ENCODE peak calls at places on chromosomes 4 and X, in seven cellular contexts. Q is psoas muscle, U is lower leg skin, K is putamen, N is mammary epithelial cell, J is stomach, P is hippocampal formation. Z is an unnamed sample.

GRCh38 chr4:98564847-98565246 is 93.6 kb downstream of the TSPAN5 start:
- DNase-seq in Q (no peak), U (no peak), K (peak), N (no peak), J (no peak), P (peak), Z (no peak)

GRCh38 chr4:153970169-153970568 is 181.3 kb upstream of the SFRP2 start:
- DNase-seq in Q (no peak), U (no peak), K (no peak), N (no peak), J (no peak), P (no peak), Z (no peak)

GRCh38 chrX:78066110-78066509 is 37.9 kb upstream of the PGK1 start:
- DNase-seq in Q (no peak), U (no peak), K (no peak), N (no peak), J (no peak), P (no peak), Z (no peak)

GRCh38 chr4:30875659-30876269 is 155.6 kb downstream of the PCDH7 start:
- DNase-seq in Q (no peak), U (no peak), K (no peak), N (peak), J (no peak), P (no peak), Z (no peak)

GRCh38 chr4:87716350-87717041 is 66.4 kb downstream of the DMP1 start:
- DNase-seq in Q (peak), U (no peak), K (peak), N (no peak), J (no peak), P (no peak), Z (peak)

GRCh38 chr4:56371426-56372220 is 15.7 kb downstream of the AASDH start:
- DNase-seq in Q (no peak), U (no peak), K (no peak), N (no peak), J (no peak), P (no peak), Z (no peak)

GRCh38 chr4:182085051-182085480 is 158.1 kb upstream of the TENM3 start:
- DNase-seq in Q (no peak), U (no peak), K (no peak), N (no peak), J (no peak), P (no peak), Z (no peak)

GRCh38 chr4:128635141-128635911 is 174.2 kb upstream of the JADE1 start:
- DNase-seq in Q (peak), U (no peak), K (peak), N (no peak), J (peak), P (peak), Z (peak)

GRCh38 chrX:55907968-55908607 is 190.5 kb downstream of the RRAGB start:
- DNase-seq in Q (peak), U (peak), K (peak), N (peak), J (peak), P (no peak), Z (peak)

GRCh38 chr4:113328514-113328913 is 279.1 kb downstream of the ANK2 start:
- DNase-seq in Q (no peak), U (no peak), K (no peak), N (no peak), J (no peak), P (no peak), Z (no peak)

GRCh38 chr4:93515208-93515607 is 313.3 kb upstream of the ATOH1 start:
- DNase-seq in Q (no peak), U (no peak), K (no peak), N (no peak), J (no peak), P (no peak), Z (no peak)

GRCh38 chr4:26717332-26717731 is 133.4 kb downstream of the TBC1D19 start:
- DNase-seq in Q (no peak), U (no peak), K (no peak), N (peak), J (no peak), P (no peak), Z (no peak)

GRCh38 chr4:122156819-122157218 is 4.7 kb downstream of the BLTP1 start:
- DNase-seq in Q (no peak), U (no peak), K (no peak), N (no peak), J (no peak), P (no peak), Z (no peak)

GRCh38 chr4:169412046-169412445 is 141.3 kb upstream of the SH3RF1 start:
- DNase-seq in Q (no peak), U (no peak), K (no peak), N (peak), J (no peak), P (no peak), Z (no peak)

GRCh38 chr4:164251257-164251656 is 502.7 kb upstream of the SMIM31 start:
- DNase-seq in Q (no peak), U (no peak), K (peak), N (peak), J (no peak), P (no peak), Z (no peak)

GRCh38 chr4:128690009-128690408 is 119.5 kb upstream of the JADE1 start:
- DNase-seq in Q (no peak), U (no peak), K (no peak), N (no peak), J (no peak), P (no peak), Z (no peak)

GRCh38 chr4:103032575-103032974 is 13.1 kb upstream of the SLC9B1 start:
- DNase-seq in Q (no peak), U (no peak), K (no peak), N (peak), J (no peak), P (no peak), Z (no peak)

GRCh38 chr4:183541081-183542045 is 36.5 kb downstream of the ING2 start:
- DNase-seq in Q (no peak), U (no peak), K (no peak), N (no peak), J (no peak), P (no peak), Z (no peak)

GRCh38 chrX:104284407-104285000 is 29.8 kb upstream of the ESX1 start:
- DNase-seq in Q (no peak), U (no peak), K (no peak), N (peak), J (no peak), P (no peak), Z (no peak)

GRCh38 chrX:151515233-151515632 is 48.2 kb upstream of the PASD1 start:
- DNase-seq in Q (no peak), U (no peak), K (no peak), N (no peak), J (no peak), P (no peak), Z (no peak)

GRCh38 chr4:15882675-15883086 is 55.9 kb downstream of the FGFBP1 start:
- DNase-seq in Q (no peak), U (no peak), K (peak), N (peak), J (peak), P (peak), Z (no peak)

GRCh38 chr4:1768367-1769034 is 24.6 kb upstream of the FGFR3 start:
- DNase-seq in Q (no peak), U (no peak), K (no peak), N (no peak), J (no peak), P (no peak), Z (no peak)

GRCh38 chr4:2948895-2949781 is 14.1 kb downstream of the NOP14 start:
- DNase-seq in Q (no peak), U (no peak), K (no peak), N (no peak), J (peak), P (no peak), Z (no peak)

GRCh38 chrX:68928401-68928800 is 99.6 kb downstream of the EFNB1 start:
- DNase-seq in Q (no peak), U (no peak), K (no peak), N (no peak), J (no peak), P (no peak), Z (no peak)

GRCh38 chr4:84809946-84810345 is 156.5 kb downstream of the WDFY3 start:
- DNase-seq in Q (no peak), U (no peak), K (peak), N (no peak), J (no peak), P (peak), Z (no peak)

GRCh38 chr4:54897590-54897989 is 227.8 kb downstream of the KDR start:
- DNase-seq in Q (no peak), U (no peak), K (no peak), N (no peak), J (no peak), P (no peak), Z (no peak)

GRCh38 chrX:9606971-9607370 is 142.1 kb downstream of the TBL1X start:
- DNase-seq in Q (no peak), U (no peak), K (no peak), N (no peak), J (no peak), P (no peak), Z (no peak)